ENCODE peak calls at places on chromosomes 1 and 21, in nine cellular contexts. F, O, T, C, B, K, M, L and E are unnamed samples.
A peak's percentile ranks its signal among the peaks of the same experiment; 100 is the strongest.

GRCh38 chr1:32764826-32765545 is 52.2 kb downstream of the YARS1 start:
- DNase-seq in F (no peak), O (no peak), T (no peak), C (no peak), B (no peak), K (no peak), M (no peak), L (peak; percentile 67), E (no peak)

GRCh38 chr1:2311184-2312032 is 79.9 kb downstream of the MORN1 start:
- DNase-seq in F (peak; percentile 81), O (no peak), T (peak; percentile 51), C (no peak), B (no peak), K (peak; percentile 48), M (peak; percentile 52), L (peak; percentile 46), E (no peak)

GRCh38 chr1:170162385-170163226 is 16.8 kb downstream of the NTMT2 start:
- DNase-seq in F (peak; percentile 11), O (no peak), T (no peak), C (no peak), B (no peak), K (peak; percentile 97), M (no peak), L (no peak), E (no peak)

GRCh38 chr1:171334024-171334423 is 20.0 kb downstream of the FMO4 start:
- DNase-seq in F (no peak), O (no peak), T (no peak), C (no peak), B (no peak), K (no peak), M (no peak), L (no peak), E (no peak)

GRCh38 chr1:182809414-182809957 is 19.9 kb downstream of the NPL start:
- DNase-seq in F (no peak), O (no peak), T (no peak), C (no peak), B (no peak), K (peak; percentile 1), M (no peak), L (no peak), E (no peak)

GRCh38 chr1:204520834-204521709 is 4.9 kb downstream of the MDM4 start:
- DNase-seq in F (no peak), O (no peak), T (no peak), C (no peak), B (no peak), K (peak; percentile 56), M (peak; percentile 46), L (peak; percentile 26), E (no peak)

GRCh38 chr1:46152021-46152420 is 19.6 kb upstream of the PIK3R3 start:
- DNase-seq in F (no peak), O (no peak), T (no peak), C (no peak), B (no peak), K (peak; percentile 80), M (no peak), L (no peak), E (no peak)

GRCh38 chr1:19750882-19751276 is 48.8 kb downstream of the TMCO4 start:
- DNase-seq in F (no peak), O (no peak), T (no peak), C (no peak), B (no peak), K (no peak), M (no peak), L (no peak), E (no peak)

GRCh38 chr1:89927478-89927877 is 67.4 kb upstream of the ZNF326 start:
- DNase-seq in F (no peak), O (no peak), T (no peak), C (no peak), B (no peak), K (no peak), M (no peak), L (no peak), E (no peak)

GRCh38 chr1:85681087-85681486 is 27.1 kb downstream of the ZNHIT6 start:
- DNase-seq in F (no peak), O (no peak), T (peak; percentile 4), C (no peak), B (peak; percentile 1), K (peak; percentile 85), M (no peak), L (no peak), E (peak; percentile 39)

GRCh38 chr1:154115180-154115579 is 39.7 kb downstream of the NUP210L start:
- DNase-seq in F (no peak), O (no peak), T (no peak), C (peak; percentile 8), B (no peak), K (no peak), M (no peak), L (peak; percentile 8), E (no peak)

GRCh38 chr1:62508187-62508758 is 71.4 kb downstream of the USP1 start:
- DNase-seq in F (no peak), O (no peak), T (peak; percentile 28), C (no peak), B (no peak), K (peak; percentile 59), M (no peak), L (peak; percentile 17), E (peak; percentile 45)

GRCh38 chr1:223225481-223225880 is 82.4 kb upstream of the TLR5 start:
- DNase-seq in F (no peak), O (no peak), T (no peak), C (no peak), B (no peak), K (no peak), M (no peak), L (no peak), E (no peak)

GRCh38 chr1:88973520-88974137 is 18.8 kb downstream of the KYAT3 start:
- DNase-seq in F (no peak), O (no peak), T (no peak), C (peak; percentile 2), B (no peak), K (peak; percentile 50), M (no peak), L (peak; percentile 30), E (no peak)

GRCh38 chr1:155648207-155649147 is 38.5 kb downstream of the MSTO1 start:
- DNase-seq in F (no peak), O (no peak), T (peak; percentile 63), C (no peak), B (no peak), K (peak; percentile 91), M (no peak), L (peak; percentile 65), E (peak; percentile 63)

GRCh38 chr1:33516428-33516827 is 44.0 kb downstream of the ZSCAN20 start:
- DNase-seq in F (no peak), O (no peak), T (no peak), C (no peak), B (peak; percentile 6), K (no peak), M (no peak), L (no peak), E (no peak)

GRCh38 chr21:45412491-45412890 is 7.5 kb downstream of the COL18A1 start:
- DNase-seq in F (peak; percentile 7), O (peak; percentile 24), T (no peak), C (no peak), B (no peak), K (no peak), M (no peak), L (no peak), E (no peak)

GRCh38 chr1:240732390-240732789 is 120.4 kb upstream of the GREM2 start:
- DNase-seq in F (no peak), O (no peak), T (peak; percentile 20), C (peak; percentile 48), B (no peak), K (peak; percentile 71), M (no peak), L (peak; percentile 51), E (peak; percentile 75)

GRCh38 chr21:43300496-43301423 is 126.2 kb downstream of the SIK1 start:
- DNase-seq in F (no peak), O (peak; percentile 53), T (no peak), C (no peak), B (no peak), K (no peak), M (no peak), L (no peak), E (no peak)

GRCh38 chr1:228335406-228336307 is 71.0 kb downstream of the TRIM11 start:
- DNase-seq in F (no peak), O (peak; percentile 35), T (no peak), C (no peak), B (no peak), K (no peak), M (no peak), L (no peak), E (no peak)

GRCh38 chr21:33479679-33480480 is at the start of gene TMEM50B:
- DNase-seq in F (peak; percentile 95), O (peak; percentile 99), T (peak; percentile 91), C (peak; percentile 91), B (peak; percentile 96), K (peak; percentile 94), M (peak; percentile 98), L (peak; percentile 98), E (peak; percentile 98)

GRCh38 chr1:19678931-19679453 is 14.3 kb downstream of the HTR6 start:
- DNase-seq in F (no peak), O (no peak), T (no peak), C (no peak), B (no peak), K (no peak), M (no peak), L (no peak), E (no peak)

GRCh38 chr1:95532335-95532734 is 298.3 kb downstream of the RWDD3 start:
- DNase-seq in F (peak; percentile 20), O (no peak), T (no peak), C (no peak), B (no peak), K (no peak), M (no peak), L (no peak), E (no peak)

GRCh38 chr1:201085902-201086735 is 26.1 kb downstream of the CACNA1S start:
- DNase-seq in F (peak; percentile 76), O (peak; percentile 75), T (peak; percentile 85), C (no peak), B (peak; percentile 19), K (peak; percentile 45), M (peak; percentile 11), L (peak; percentile 32), E (no peak)

GRCh38 chr1:76950306-76950705 is 83.0 kb downstream of the ST6GALNAC5 start:
- DNase-seq in F (no peak), O (no peak), T (no peak), C (no peak), B (no peak), K (peak; percentile 49), M (no peak), L (no peak), E (no peak)

GRCh38 chr1:100134872-100135271 is 1.9 kb downstream of the TRMT13 start:
- DNase-seq in F (no peak), O (no peak), T (no peak), C (no peak), B (no peak), K (peak; percentile 25), M (no peak), L (no peak), E (no peak)

GRCh38 chr1:167864392-167864992 is 49.4 kb downstream of the ADCY10 start:
- DNase-seq in F (no peak), O (no peak), T (no peak), C (no peak), B (no peak), K (no peak), M (no peak), L (no peak), E (no peak)

GRCh38 chr1:51506537-51506936 is 12.5 kb downstream of the EPS15 start:
- DNase-seq in F (no peak), O (no peak), T (no peak), C (no peak), B (no peak), K (peak; percentile 84), M (no peak), L (no peak), E (no peak)

GRCh38 chr1:24914226-24915069 is 15.6 kb downstream of the RUNX3 start:
- DNase-seq in F (no peak), O (no peak), T (no peak), C (no peak), B (no peak), K (peak; percentile 24), M (no peak), L (no peak), E (no peak)

GRCh38 chr1:39845569-39846566 is 37.4 kb downstream of the TRIT1 start:
- DNase-seq in F (no peak), O (peak; percentile 88), T (peak; percentile 89), C (peak; percentile 99), B (peak; percentile 53), K (peak; percentile 73), M (peak; percentile 52), L (peak; percentile 100), E (peak; percentile 73)

GRCh38 chr21:15011967-15012366 is 52.8 kb downstream of the NRIP1 start:
- DNase-seq in F (no peak), O (no peak), T (no peak), C (no peak), B (no peak), K (no peak), M (no peak), L (no peak), E (no peak)